ENCODE peak calls at places on chromosomes 13 and 19, in seven cellular contexts. Y, B, W, P, M, E and X are unnamed samples.

GRCh38 chr19:30091456-30091855 is 149.4 kb downstream of the URI1 start:
- DNase-seq in Y (no peak), B (no peak), W (no peak), P (no peak), M (no peak), E (no peak), X (no peak)

GRCh38 chr13:108095036-108095435 is 120.3 kb downstream of the LIG4 start:
- DNase-seq in Y (no peak), B (no peak), W (no peak), P (no peak), M (no peak), E (no peak), X (no peak)

GRCh38 chr19:42528354-42529247 is at the start of gene CEACAM1:
- DNase-seq in Y (peak), B (peak), W (peak), P (peak), M (peak), E (no peak), X (peak)

GRCh38 chr19:5968431-5969373 is 9.2 kb downstream of the RANBP3 start:
- DNase-seq in Y (no peak), B (no peak), W (peak), P (no peak), M (no peak), E (no peak), X (no peak)

GRCh38 chr13:112079696-112080095 is 12.7 kb downstream of the SOX1 start:
- DNase-seq in Y (no peak), B (no peak), W (no peak), P (no peak), M (peak), E (no peak), X (no peak)

GRCh38 chr19:6999938-7000732 is 21.1 kb downstream of the MBD3L2B start:
- DNase-seq in Y (no peak), B (no peak), W (no peak), P (no peak), M (no peak), E (no peak), X (no peak)

GRCh38 chr19:33628921-33629825 is 7.4 kb downstream of the CHST8 start:
- DNase-seq in Y (no peak), B (no peak), W (no peak), P (no peak), M (no peak), E (no peak), X (no peak)

GRCh38 chr13:111177081-111177711 is 62.1 kb downstream of the ARHGEF7 start:
- DNase-seq in Y (peak), B (no peak), W (peak), P (no peak), M (peak), E (peak), X (no peak)

GRCh38 chr19:29965529-29965928 is 23.5 kb downstream of the URI1 start:
- DNase-seq in Y (peak), B (no peak), W (peak), P (no peak), M (no peak), E (peak), X (no peak)